ENCODE peak calls at places on chromosomes 13 and 19, in six cellular contexts. C is GM23248, L is substantia nigra, I is IMR-90, H is uterus, T is ascending aorta. A is an unnamed sample.

GRCh38 chr13:42071667-42072419 is 23.4 kb downstream of the DGKH start:
- DNase-seq in C (no peak), L (no peak), I (peak), H (no peak), T (no peak), A (no peak)

GRCh38 chr13:83943530-83944279 is 61.4 kb upstream of the SLITRK1 start:
- DNase-seq in C (no peak), L (no peak), I (no peak), H (no peak), T (no peak), A (peak)

GRCh38 chr13:29743229-29743786 is 107.1 kb downstream of the UBL3 start:
- DNase-seq in C (peak), L (no peak), I (peak), H (peak), T (no peak), A (peak)

GRCh38 chr13:36353001-36353400 is 6.8 kb upstream of the SPART start:
- DNase-seq in C (no peak), L (no peak), I (no peak), H (no peak), T (no peak), A (no peak)

GRCh38 chr19:19262190-19263057 is 10.7 kb downstream of the TM6SF2 start:
- DNase-seq in C (peak), L (no peak), I (no peak), H (no peak), T (no peak), A (no peak)

GRCh38 chr19:3397266-3398022 is 31.1 kb downstream of the NFIC start:
- DNase-seq in C (peak), L (peak), I (no peak), H (no peak), T (no peak), A (peak)

GRCh38 chr13:102846261-102847015 is 606 bp downstream of the ERCC5 start:
- DNase-seq in C (peak), L (no peak), I (peak), H (peak), T (peak), A (peak)

GRCh38 chr13:66322193-66322592 is 907.9 kb downstream of the PCDH9 start:
- DNase-seq in C (no peak), L (no peak), I (no peak), H (no peak), T (no peak), A (no peak)

GRCh38 chr19:14957464-14957863 is 16.2 kb downstream of the OR7C2 start:
- DNase-seq in C (no peak), L (no peak), I (no peak), H (no peak), T (no peak), A (no peak)

GRCh38 chr19:40581531-40581930 is 4.9 kb downstream of the SHKBP1 start:
- DNase-seq in C (no peak), L (no peak), I (no peak), H (no peak), T (no peak), A (no peak)

GRCh38 chr19:40582467-40582866 is 5.8 kb downstream of the SHKBP1 start:
- DNase-seq in C (no peak), L (no peak), I (no peak), H (no peak), T (no peak), A (no peak)

GRCh38 chr19:40583283-40583682 is 6.6 kb downstream of the SHKBP1 start:
- DNase-seq in C (no peak), L (no peak), I (no peak), H (no peak), T (no peak), A (no peak)

GRCh38 chr19:40578442-40578908 is 1.8 kb downstream of the SHKBP1 start:
- DNase-seq in C (peak), L (no peak), I (peak), H (no peak), T (no peak), A (peak)

DNA sequence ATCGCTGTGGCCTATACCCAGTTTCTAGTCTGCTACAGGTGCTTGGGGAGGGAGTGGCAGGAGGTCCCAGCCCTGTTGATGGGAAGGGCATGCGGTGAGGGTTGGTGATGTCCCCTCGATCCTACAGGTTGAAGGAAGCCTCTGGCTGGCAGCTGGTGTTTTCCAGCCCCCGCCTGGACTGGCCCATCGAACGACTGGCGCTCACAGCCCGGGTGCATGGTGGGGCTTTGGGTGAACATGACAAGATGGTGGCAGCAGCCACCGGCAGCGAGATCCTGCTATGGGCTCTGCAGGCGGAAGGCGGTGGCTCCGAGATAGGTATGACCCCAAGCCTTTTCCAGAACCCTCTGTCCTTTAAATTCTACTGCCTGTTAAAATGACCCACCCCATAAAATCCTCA is 3.9 kb downstream of the SHKBP1 start:
- DNase-seq in C (no peak), L (no peak), I (no peak), H (no peak), T (no peak), A (no peak)
- H3K27ac ChIP-seq in C (no peak), L (no peak), I (no peak), H (no peak), T (no peak), A (no peak)

GRCh38 chr19:21513651-21514050 is 8.2 kb downstream of the ZNF429 start:
- DNase-seq in C (no peak), L (no peak), I (no peak), H (no peak), T (no peak), A (no peak)

DNA sequence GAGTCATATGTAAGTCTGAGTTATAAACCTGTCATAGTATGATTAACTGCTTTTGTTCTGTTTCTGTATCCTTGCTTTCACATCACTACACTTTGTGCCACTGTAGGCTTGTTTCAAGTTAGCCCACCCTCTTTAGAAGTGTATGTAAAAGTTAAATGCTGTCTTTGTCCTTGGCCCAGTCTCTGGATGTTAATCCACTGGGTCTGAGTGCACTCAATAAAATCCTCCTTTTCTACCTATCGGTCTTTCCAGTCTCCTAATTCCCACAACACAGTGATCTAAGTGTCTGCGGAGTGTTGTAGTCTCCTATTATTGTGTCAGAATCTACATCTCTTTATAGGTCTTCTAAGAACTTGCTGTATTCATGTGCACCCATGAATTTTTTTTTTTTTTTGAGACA is 14.1 kb downstream of the ZNF429 start:
- DNase-seq in C (no peak), L (no peak), I (no peak), H (no peak), T (no peak), A (no peak)
- H3K27ac ChIP-seq in C (no peak), L (no peak), I (no peak), H (no peak), T (no peak), A (no peak)

GRCh38 chr19:9406798-9407352 is 28.5 kb downstream of the ZNF266 start:
- DNase-seq in C (peak), L (no peak), I (peak), H (peak), T (peak), A (peak)
- H3K27ac ChIP-seq in C (peak), L (no peak), I (peak), H (peak), T (peak), A (peak)

GRCh38 chr19:41431426-41432386 is 4.5 kb upstream of the B3GNT8 start:
- DNase-seq in C (peak), L (no peak), I (peak), H (no peak), T (no peak), A (no peak)

GRCh38 chr19:41428481-41428859 is 1.3 kb upstream of the B3GNT8 start:
- DNase-seq in C (no peak), L (no peak), I (no peak), H (no peak), T (no peak), A (no peak)

GRCh38 chr19:41433171-41433570 is 6.0 kb upstream of the B3GNT8 start:
- DNase-seq in C (no peak), L (no peak), I (no peak), H (no peak), T (no peak), A (no peak)

GRCh38 chr19:41427647-41428480 is 690 bp upstream of the B3GNT8 start:
- DNase-seq in C (peak), L (no peak), I (no peak), H (peak), T (no peak), A (peak)

GRCh38 chr19:41430907-41431306 is 3.7 kb upstream of the B3GNT8 start:
- DNase-seq in C (no peak), L (no peak), I (no peak), H (no peak), T (no peak), A (peak)
- H3K27ac ChIP-seq in C (no peak), L (no peak), I (no peak), H (no peak), T (no peak), A (peak)

DNA sequence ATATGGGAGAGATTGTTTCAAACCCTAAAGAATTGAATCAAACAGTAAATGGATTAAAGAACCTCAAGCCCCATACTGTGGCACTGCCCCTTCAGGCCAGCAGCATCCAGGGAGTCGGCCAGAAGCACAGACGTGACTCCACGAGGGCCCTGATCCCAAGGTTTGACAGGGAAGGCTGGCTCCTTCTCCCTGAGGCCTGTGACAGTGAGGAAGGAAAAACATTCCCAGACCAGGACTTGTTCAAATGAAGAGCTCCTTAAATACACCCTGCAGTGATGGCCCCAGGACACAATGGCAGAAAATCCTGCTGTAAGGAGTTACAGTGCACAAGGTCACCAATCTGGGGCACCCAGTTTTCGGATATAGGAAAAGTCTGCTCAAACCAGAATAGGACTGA is 91.0 kb downstream of the COL4A1 start:
- DNase-seq in C (no peak), L (no peak), I (no peak), H (no peak), T (no peak), A (no peak)
- H3K27ac ChIP-seq in C (peak), L (no peak), I (peak), H (peak), T (peak), A (no peak)